ENCODE peak calls at places on chromosomes 4 and X, in seven cellular contexts. S is stimulated activated CD4-positive, alpha-beta T cell treated with anti-CD3 and anti-CD28 coated beads, Interleukin-2, amount 100 ng/mL, for 48 hours; W is G401; B is fibroblast of mammary gland; E is foreskin fibroblast; K is left ventricle myocardium superior; R is stimulated activated CD8-positive, alpha-beta memory T cell treated with anti-CD3 and anti-CD28 coated beads, Interleukin-4, amount 100 ng/mL, for 24 hours. A is an unnamed sample.

GRCh38 chrX:140431521-140431920 is 73.3 kb downstream of the SOX3 start:
- DNase-seq in S (no peak), W (no peak), B (no peak), E (no peak), K (no peak), R (no peak), A (no peak)

GRCh38 chr4:158850800-158851644 is 82.2 kb downstream of the FNIP2 start:
- DNase-seq in S (no peak), W (peak), B (peak), E (peak), K (no peak), R (no peak), A (peak)

GRCh38 chr4:112973897-112974296 is 75.6 kb upstream of the ANK2 start:
- DNase-seq in S (no peak), W (no peak), B (no peak), E (peak), K (no peak), R (no peak), A (no peak)

GRCh38 chr4:151854731-151855130 is 93.9 kb upstream of the GATB start:
- DNase-seq in S (no peak), W (no peak), B (peak), E (peak), K (no peak), R (no peak), A (no peak)

GRCh38 chr4:173585876-173586572 is 56.0 kb upstream of the HAND2 start:
- DNase-seq in S (no peak), W (no peak), B (no peak), E (no peak), K (no peak), R (no peak), A (no peak)

GRCh38 chr4:160831165-160831922 is 1332.5 kb downstream of the FSTL5 start:
- DNase-seq in S (no peak), W (no peak), B (no peak), E (no peak), K (no peak), R (no peak), A (no peak)

GRCh38 chr4:5894266-5894665 is 1.4 kb upstream of the CRMP1 start:
- DNase-seq in S (no peak), W (no peak), B (no peak), E (no peak), K (no peak), R (no peak), A (no peak)

GRCh38 chrX:69109706-69110635 is 55.3 kb downstream of the PJA1 start:
- DNase-seq in S (no peak), W (no peak), B (peak), E (peak), K (no peak), R (no peak), A (no peak)

GRCh38 chr4:102862747-102863146 is 6.0 kb upstream of the CISD2 start:
- DNase-seq in S (no peak), W (no peak), B (no peak), E (no peak), K (no peak), R (no peak), A (no peak)

GRCh38 chrX:147884958-147885357 is 26.8 kb upstream of the FMR1 start:
- DNase-seq in S (no peak), W (no peak), B (peak), E (no peak), K (no peak), R (no peak), A (no peak)

GRCh38 chrX:117002981-117003380 is 540.2 kb upstream of the CT83 start:
- DNase-seq in S (no peak), W (no peak), B (no peak), E (no peak), K (no peak), R (no peak), A (no peak)

GRCh38 chr4:53908661-53909078 is 155.7 kb downstream of the CHIC2 start:
- DNase-seq in S (no peak), W (peak), B (peak), E (peak), K (no peak), R (no peak), A (peak)

GRCh38 chrX:130778773-130779172 is 124.2 kb downstream of the ENOX2 start:
- DNase-seq in S (no peak), W (no peak), B (peak), E (peak), K (no peak), R (no peak), A (no peak)

GRCh38 chrX:9871871-9872270 is 85.6 kb downstream of the SHROOM2 start:
- DNase-seq in S (no peak), W (no peak), B (no peak), E (peak), K (no peak), R (no peak), A (no peak)

GRCh38 chr4:113368056-113368455 is 318.6 kb downstream of the ANK2 start:
- DNase-seq in S (no peak), W (no peak), B (peak), E (peak), K (no peak), R (no peak), A (no peak)

GRCh38 chrX:112163916-112164315 is 81.3 kb upstream of the TRPC5 start:
- DNase-seq in S (no peak), W (no peak), B (no peak), E (no peak), K (no peak), R (no peak), A (no peak)

GRCh38 chr4:18684932-18685331 is 663.4 kb upstream of the LCORL start:
- DNase-seq in S (no peak), W (no peak), B (no peak), E (no peak), K (no peak), R (no peak), A (no peak)

GRCh38 chr4:40057540-40058091 is 966 bp downstream of the N4BP2 start:
- DNase-seq in S (peak), W (peak), B (peak), E (peak), K (peak), R (peak), A (peak)

GRCh38 chr4:100166297-100167034 is 23.8 kb downstream of the DDIT4L start:
- DNase-seq in S (no peak), W (no peak), B (no peak), E (no peak), K (no peak), R (no peak), A (no peak)

A was measured in dermis microvascular lymphatic vessel endothelial cell.